ENCODE peak calls at places on chromosomes 12 and 14, in eight cellular contexts. D, Y, Q, R, A, H, J and G are unnamed samples.

GRCh38 chr12:130714591-130715149 is 1.4 kb downstream of the RIMBP2 start:
- DNase-seq in D (no peak), Y (no peak), Q (no peak), R (no peak), A (no peak), H (no peak), J (no peak), G (no peak)

GRCh38 chr14:104897286-104898194 is 27.1 kb upstream of the PLD4 start:
- DNase-seq in D (no peak), Y (peak), Q (no peak), R (no peak), A (no peak), H (peak), J (no peak), G (no peak)

GRCh38 chr14:59186316-59186715 is 2.2 kb upstream of the DAAM1 start:
- DNase-seq in D (no peak), Y (no peak), Q (no peak), R (no peak), A (no peak), H (no peak), J (no peak), G (no peak)

GRCh38 chr14:102272392-102272791 is 32.6 kb downstream of the MOK start:
- DNase-seq in D (no peak), Y (no peak), Q (peak), R (no peak), A (no peak), H (no peak), J (peak), G (no peak)

GRCh38 chr14:80942158-80942738 is 710 bp upstream of the CEP128 start:
- DNase-seq in D (no peak), Y (no peak), Q (no peak), R (no peak), A (no peak), H (no peak), J (no peak), G (no peak)

GRCh38 chr12:57085999-57086950 is 2.6 kb upstream of the NAB2 start:
- DNase-seq in D (no peak), Y (no peak), Q (no peak), R (no peak), A (peak), H (peak), J (peak), G (no peak)

GRCh38 chr14:91219505-91220389 is 24.8 kb downstream of the GPR68 start:
- DNase-seq in D (no peak), Y (no peak), Q (no peak), R (no peak), A (no peak), H (peak), J (no peak), G (no peak)

GRCh38 chr12:67271976-67272375 is 2.8 kb downstream of the CAND1 start:
- DNase-seq in D (no peak), Y (no peak), Q (peak), R (no peak), A (no peak), H (no peak), J (peak), G (no peak)

GRCh38 chr12:57372233-57372632 is 58.6 kb downstream of the R3HDM2 start:
- DNase-seq in D (no peak), Y (no peak), Q (peak), R (no peak), A (no peak), H (no peak), J (no peak), G (no peak)

GRCh38 chr12:132754555-132754954 is 7.1 kb downstream of the ANKLE2 start:
- DNase-seq in D (no peak), Y (no peak), Q (no peak), R (no peak), A (no peak), H (no peak), J (no peak), G (no peak)

GRCh38 chr12:2894961-2895360 is 4.3 kb downstream of the TULP3 start:
- DNase-seq in D (no peak), Y (no peak), Q (no peak), R (no peak), A (no peak), H (no peak), J (no peak), G (no peak)

GRCh38 chr14:103133213-103134140 is 10.2 kb downstream of the TNFAIP2 start:
- DNase-seq in D (no peak), Y (no peak), Q (no peak), R (no peak), A (no peak), H (no peak), J (no peak), G (no peak)

GRCh38 chr12:389138-390096 is at the start of gene KDM5A:
- DNase-seq in D (peak), Y (peak), Q (peak), R (peak), A (peak), H (peak), J (peak), G (peak)

GRCh38 chr14:23344481-23344880 is 8.2 kb downstream of the SLC22A17 start:
- DNase-seq in D (no peak), Y (no peak), Q (no peak), R (no peak), A (no peak), H (no peak), J (no peak), G (no peak)

GRCh38 chr12:54163147-54163546 is 25.6 kb downstream of the SMUG1 start:
- DNase-seq in D (no peak), Y (no peak), Q (no peak), R (no peak), A (no peak), H (no peak), J (no peak), G (no peak)

GRCh38 chr12:10453144-10453543 is at the start of gene KLRC1:
- DNase-seq in D (no peak), Y (no peak), Q (no peak), R (no peak), A (no peak), H (no peak), J (peak), G (no peak)

GRCh38 chr14:87430810-87431209 is 562.2 kb downstream of the GALC start:
- DNase-seq in D (no peak), Y (no peak), Q (no peak), R (no peak), A (no peak), H (no peak), J (peak), G (no peak)

GRCh38 chr14:69715725-69716482 is 51.0 kb upstream of the SRSF5 start:
- DNase-seq in D (peak), Y (no peak), Q (peak), R (no peak), A (no peak), H (peak), J (peak), G (no peak)

GRCh38 chr12:122721057-122721545 is 4.5 kb upstream of the HCAR3 start:
- DNase-seq in D (no peak), Y (no peak), Q (no peak), R (no peak), A (no peak), H (no peak), J (no peak), G (no peak)

GRCh38 chr14:99035268-99035667 is 236.7 kb downstream of the BCL11B start:
- DNase-seq in D (no peak), Y (no peak), Q (no peak), R (no peak), A (no peak), H (peak), J (peak), G (no peak)

GRCh38 chr14:99035712-99036593 is 236.0 kb downstream of the BCL11B start:
- DNase-seq in D (peak), Y (peak), Q (peak), R (peak), A (peak), H (peak), J (peak), G (no peak)

GRCh38 chr14:99036594-99037293 is 235.3 kb downstream of the BCL11B start:
- DNase-seq in D (no peak), Y (no peak), Q (no peak), R (no peak), A (no peak), H (no peak), J (no peak), G (no peak)

GRCh38 chr14:99033951-99034350 is 238.0 kb downstream of the BCL11B start:
- DNase-seq in D (no peak), Y (no peak), Q (no peak), R (no peak), A (no peak), H (no peak), J (no peak), G (no peak)

GRCh38 chr14:99034711-99035171 is 237.3 kb downstream of the BCL11B start:
- DNase-seq in D (no peak), Y (no peak), Q (no peak), R (no peak), A (peak), H (no peak), J (no peak), G (no peak)
- TF ChIP-seq CTCF in D (no peak), Y (no peak), Q (no peak), R (no peak), A (peak), H (no peak), J (no peak), G (no peak)

DNA sequence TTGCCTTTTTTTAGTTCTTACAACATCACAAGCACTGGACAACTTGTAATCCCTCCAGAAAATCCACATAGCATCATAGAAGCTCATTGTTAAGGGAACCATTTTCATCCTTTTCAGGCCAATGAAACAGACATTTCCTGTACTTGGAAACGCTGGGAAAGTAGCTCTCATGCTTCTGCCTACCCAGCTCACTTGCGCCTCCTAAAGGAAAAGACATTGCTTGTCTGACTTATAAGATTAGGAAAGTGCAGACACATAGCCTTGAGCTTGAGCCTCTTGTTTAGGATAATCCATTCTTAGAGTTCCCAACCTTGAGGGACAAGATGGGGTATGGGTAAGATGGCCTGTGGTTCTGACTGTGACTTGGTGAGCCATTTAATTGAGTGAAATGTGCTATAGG is 589.5 kb downstream of the NOVA1 start:
- DNase-seq in D (no peak), Y (no peak), Q (no peak), R (no peak), A (peak), H (no peak), J (peak), G (no peak)
- TF ChIP-seq CTCF in D (no peak), Y (no peak), Q (no peak), R (no peak), A (peak), H (no peak), J (peak), G (no peak)

DNA sequence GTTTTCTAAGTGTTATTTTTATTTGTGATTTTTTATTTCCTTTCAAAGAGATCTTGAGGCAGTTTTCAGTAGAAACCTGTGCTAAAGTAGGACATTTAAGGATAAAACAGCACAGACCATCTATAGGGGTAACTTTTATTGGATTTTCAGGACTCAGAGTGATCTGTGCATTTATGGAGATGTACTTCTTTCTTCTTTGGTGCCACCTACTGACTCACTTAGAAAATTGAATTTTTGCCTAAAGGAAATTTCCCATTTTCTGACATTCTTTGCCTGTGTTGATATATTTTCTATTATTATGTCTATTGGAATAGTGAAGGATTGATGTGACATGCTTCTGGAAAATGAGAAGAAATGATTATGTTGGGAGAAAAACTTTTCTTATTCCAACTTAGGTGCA is 113.0 kb downstream of the UNC79 start:
- DNase-seq in D (no peak), Y (no peak), Q (no peak), R (no peak), A (no peak), H (no peak), J (peak), G (no peak)
- TF ChIP-seq CTCF in D (no peak), Y (no peak), Q (no peak), R (peak), A (no peak), H (peak), J (peak), G (no peak)

GRCh38 chr12:18552829-18553228 is 185.0 kb downstream of the PLCZ1 start:
- DNase-seq in D (no peak), Y (no peak), Q (no peak), R (no peak), A (no peak), H (no peak), J (no peak), G (no peak)
- TF ChIP-seq CTCF in D (no peak), Y (no peak), Q (no peak), R (no peak), A (no peak), H (no peak), J (no peak), G (no peak)

DNA sequence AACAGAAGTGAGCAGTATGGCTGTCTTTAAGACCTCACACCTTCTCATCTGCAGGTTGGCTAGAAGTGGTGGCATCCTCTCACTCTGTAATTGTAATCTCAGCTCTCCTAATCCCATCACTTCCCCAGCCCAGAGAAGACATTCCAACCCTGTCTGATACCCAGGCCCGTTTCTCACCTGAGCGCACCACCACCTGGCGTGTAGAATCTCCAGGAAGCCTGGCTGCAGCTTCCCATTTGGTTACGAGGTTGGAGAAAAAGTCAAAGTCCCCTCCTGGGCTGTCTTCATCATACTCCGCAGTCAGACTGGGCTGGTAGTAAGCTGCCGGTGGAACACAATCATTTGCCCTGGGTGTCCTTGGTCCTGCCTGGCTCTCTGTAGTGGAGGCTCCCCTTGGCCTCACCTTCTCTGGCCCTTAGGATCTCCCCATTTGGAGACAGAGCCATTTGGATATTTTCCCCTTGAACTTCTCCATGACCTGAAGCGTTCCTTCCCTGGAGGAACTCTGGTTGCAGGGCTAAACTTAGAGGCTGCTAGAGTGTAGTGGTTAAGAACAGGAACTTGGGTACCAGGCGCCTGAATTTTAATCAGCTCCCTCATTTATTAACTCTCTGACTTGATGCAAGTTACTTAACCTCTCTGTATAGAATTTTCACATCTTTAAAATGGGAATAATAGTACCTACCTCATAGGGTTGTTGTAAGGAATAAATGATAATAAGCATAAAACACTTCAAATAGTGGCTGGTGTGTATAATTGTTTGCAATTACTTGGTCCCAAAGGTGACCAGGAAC is 1.8 kb downstream of the SDR39U1 start:
- DNase-seq in D (no peak), Y (no peak), Q (no peak), R (no peak), A (no peak), H (no peak), J (no peak), G (no peak)
- TF ChIP-seq CTCF in D (no peak), Y (no peak), Q (no peak), R (no peak), A (no peak), H (no peak), J (no peak), G (no peak)

GRCh38 chr12:126051611-126052107 is 986.4 kb downstream of the AACS start:
- DNase-seq in D (no peak), Y (no peak), Q (no peak), R (peak), A (no peak), H (no peak), J (peak), G (no peak)
- TF ChIP-seq CTCF in D (no peak), Y (no peak), Q (no peak), R (peak), A (no peak), H (no peak), J (no peak), G (no peak)